ENCODE peak calls at places on chromosomes 2 and 18, in six cellular contexts. M, Q, H, F, O and Y are unnamed samples.

GRCh38 chr2:69159988-69160387 is 147.0 kb downstream of the ANTXR1 start:
- DNase-seq in M (no peak), F (no peak), O (no peak), Q (no peak), H (no peak), Y (no peak)

GRCh38 chr2:88967844-88968243 is 276.4 kb downstream of the RPIA start:
- DNase-seq in Q (no peak), M (no peak), H (peak), O (no peak), F (no peak), Y (peak)

GRCh38 chr2:152409691-152410597 is 75.0 kb downstream of the FMNL2 start:
- DNase-seq in M (no peak), F (no peak), H (peak), Q (no peak), O (no peak), Y (peak)

GRCh38 chr2:235614176-235614860 is 120.5 kb downstream of the AGAP1 start:
- DNase-seq in H (no peak), Q (no peak), F (no peak), M (no peak), O (no peak), Y (peak)

GRCh38 chr2:160377204-160377995 is 116.2 kb downstream of the RBMS1 start:
- DNase-seq in M (no peak), H (peak), Q (no peak), O (no peak), F (no peak), Y (no peak)

GRCh38 chr2:236947896-236948295 is 137.8 kb upstream of the COPS8 start:
- DNase-seq in M (no peak), Q (no peak), H (no peak), F (no peak), O (no peak), Y (no peak)

GRCh38 chr2:212328129-212328528 is 210.5 kb downstream of the ERBB4 start:
- DNase-seq in H (no peak), F (no peak), O (no peak), M (no peak), Q (no peak), Y (peak)

GRCh38 chr2:45910473-45911060 is 259.1 kb downstream of the PRKCE start:
- DNase-seq in Q (no peak), M (no peak), F (no peak), H (no peak), O (no peak), Y (no peak)

GRCh38 chr18:464311-464659 is 36.2 kb downstream of the COLEC12 start:
- DNase-seq in F (no peak), M (no peak), O (no peak), Q (no peak), H (no peak), Y (no peak)

GRCh38 chr2:31075936-31076590 is 62.2 kb downstream of the GALNT14 start:
- DNase-seq in M (no peak), H (peak), O (no peak), F (no peak), Q (no peak), Y (no peak)

GRCh38 chr2:166197446-166197845 is 69.6 kb upstream of the SCN1A start:
- DNase-seq in H (peak), O (no peak), M (no peak), F (no peak), Q (no peak), Y (no peak)

GRCh38 chr2:84495539-84496146 is 20.7 kb upstream of the DNAH6 start:
- DNase-seq in O (peak), Q (peak), H (peak), M (no peak), F (peak), Y (peak)

GRCh38 chr18:36152781-36153180 is 23.1 kb downstream of the ELP2 start:
- DNase-seq in H (no peak), O (no peak), Q (no peak), F (no peak), M (no peak), Y (no peak)

GRCh38 chr2:218985021-218985324 is at the start of gene FEV:
- DNase-seq in M (no peak), F (no peak), Q (no peak), O (no peak), H (no peak), Y (no peak)

GRCh38 chr18:79309572-79310278 is 86.0 kb upstream of the NFATC1 start:
- DNase-seq in M (no peak), O (peak), F (no peak), H (no peak), Q (no peak), Y (no peak)

GRCh38 chr2:20704886-20705285 is 37.9 kb downstream of the GDF7 start:
- DNase-seq in M (no peak), H (no peak), F (no peak), Q (no peak), O (no peak), Y (no peak)

GRCh38 chr2:182870227-182870626 is 3.8 kb upstream of the FRZB start:
- DNase-seq in O (peak), H (peak), Q (peak), F (no peak), M (no peak), Y (peak)

GRCh38 chr2:10007921-10008808 is 35.2 kb upstream of the KLF11 start:
- DNase-seq in H (peak), M (no peak), Q (no peak), F (peak), O (no peak), Y (peak)

GRCh38 chr18:65018184-65018583 is 732.6 kb upstream of the CDH7 start:
- DNase-seq in Q (no peak), O (no peak), F (no peak), H (no peak), M (no peak), Y (no peak)

GRCh38 chr2:158125756-158126498 is 24.3 kb downstream of the UPP2 start:
- DNase-seq in F (no peak), H (no peak), O (no peak), Q (no peak), M (no peak), Y (no peak)

GRCh38 chr2:160816916-160817315 is 323.3 kb upstream of the RBMS1 start:
- DNase-seq in M (no peak), Q (no peak), O (no peak), F (no peak), H (no peak), Y (no peak)

GRCh38 chr2:156537147-156537546 is 101.0 kb downstream of the GPD2 start:
- DNase-seq in O (no peak), H (peak), F (no peak), M (no peak), Q (no peak), Y (no peak)

GRCh38 chr2:179546656-179547055 is 282.0 kb upstream of the SESTD1 start:
- DNase-seq in H (no peak), Q (no peak), M (no peak), F (no peak), O (no peak), Y (no peak)

GRCh38 chr2:228039752-228040534 is 141.5 kb downstream of the SPHKAP start:
- DNase-seq in F (no peak), O (peak), Q (peak), M (no peak), H (peak), Y (peak)

GRCh38 chr2:102582845-102583244 is 36.5 kb upstream of the SLC9A2 start:
- DNase-seq in Q (no peak), H (no peak), F (no peak), O (no peak), M (no peak), Y (no peak)

GRCh38 chr2:212520340-212520739 is 18.3 kb downstream of the ERBB4 start:
- DNase-seq in H (peak), M (no peak), Q (no peak), F (no peak), O (peak), Y (no peak)

GRCh38 chr2:83787189-83787588 is 671.9 kb downstream of the SUCLG1 start:
- DNase-seq in M (no peak), O (no peak), H (no peak), Q (no peak), F (no peak), Y (no peak)

GRCh38 chr2:69915050-69915945 is at the start of gene MXD1:
- DNase-seq in O (no peak), M (no peak), F (no peak), Q (no peak), H (no peak), Y (peak)

GRCh38 chr2:226799976-226800940 is 638 bp upstream of the IRS1 start:
- DNase-seq in H (peak), F (peak), O (no peak), Q (no peak), M (no peak), Y (peak)

GRCh38 chr2:202361133-202361532 is 15.0 kb upstream of the BMPR2 start:
- DNase-seq in O (no peak), F (no peak), H (peak), M (no peak), Q (no peak), Y (no peak)

GRCh38 chr2:181189932-181190331 is 209.5 kb downstream of the UBE2E3 start:
- DNase-seq in F (no peak), M (no peak), H (peak), Q (no peak), O (no peak), Y (no peak)

GRCh38 chr2:181368036-181368435 is 89.2 kb upstream of the ITGA4 start:
- DNase-seq in H (peak), Q (no peak), M (no peak), F (no peak), O (no peak), Y (no peak)

GRCh38 chr2:198975779-198976178 is 482.0 kb downstream of the SATB2 start:
- DNase-seq in H (no peak), M (no peak), O (no peak), Q (no peak), F (no peak), Y (no peak)

GRCh38 chr2:237904806-237905599 is 45.6 kb downstream of the RAMP1 start:
- DNase-seq in H (peak), Q (no peak), M (peak), F (peak), O (no peak), Y (peak)

GRCh38 chr18:74064510-74064909 is 83.1 kb downstream of the FBXO15 start:
- DNase-seq in F (no peak), O (no peak), M (no peak), H (no peak), Q (no peak), Y (no peak)

GRCh38 chr2:73176205-73176880 is 26.0 kb upstream of the NOTO start:
- DNase-seq in H (no peak), Q (no peak), F (peak), O (no peak), M (no peak), Y (peak)

DNA sequence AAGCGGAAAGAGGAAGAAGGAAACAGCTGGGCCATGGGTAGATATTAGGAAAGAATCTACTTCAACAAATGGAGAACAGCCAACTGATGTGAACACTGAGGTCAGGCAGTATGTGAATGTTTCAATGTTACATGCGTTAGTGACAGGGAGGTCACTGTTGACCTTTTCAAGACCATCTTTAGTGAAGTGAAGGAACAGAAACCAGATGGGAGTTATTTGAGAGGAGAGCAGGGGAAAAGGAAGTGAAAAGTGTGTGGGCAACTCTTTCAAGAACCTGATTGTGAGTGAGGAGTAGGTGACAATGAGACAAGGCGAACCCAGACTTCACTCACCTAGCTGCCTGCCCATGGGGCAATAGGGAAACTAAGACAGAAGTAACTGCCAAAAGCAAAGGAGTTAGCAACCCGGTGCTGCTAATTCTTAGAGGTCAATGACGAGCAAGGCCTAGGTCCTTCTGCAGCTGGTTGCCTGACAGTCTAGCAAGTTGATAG is 67.0 kb downstream of the SP3 start:
- DNase-seq in F (no peak), H (peak), M (no peak), Q (no peak), O (no peak), Y (peak)
- H3K4me3 ChIP-seq in F (no peak), H (no peak), M (no peak), Q (no peak), O (no peak), Y (no peak)

GRCh38 chr2:40033781-40034180 is 254.7 kb upstream of the THUMPD2 start:
- DNase-seq in O (no peak), F (no peak), M (no peak), H (peak), Q (no peak), Y (no peak)
- H3K4me3 ChIP-seq in O (no peak), F (no peak), M (no peak), H (no peak), Q (no peak), Y (no peak)

GRCh38 chr2:148927010-148927409 is 52.0 kb downstream of the KIF5C start:
- DNase-seq in M (no peak), H (no peak), F (no peak), O (no peak), Q (no peak), Y (peak)
- H3K4me3 ChIP-seq in M (no peak), H (no peak), F (peak), O (no peak), Q (no peak), Y (peak)

DNA sequence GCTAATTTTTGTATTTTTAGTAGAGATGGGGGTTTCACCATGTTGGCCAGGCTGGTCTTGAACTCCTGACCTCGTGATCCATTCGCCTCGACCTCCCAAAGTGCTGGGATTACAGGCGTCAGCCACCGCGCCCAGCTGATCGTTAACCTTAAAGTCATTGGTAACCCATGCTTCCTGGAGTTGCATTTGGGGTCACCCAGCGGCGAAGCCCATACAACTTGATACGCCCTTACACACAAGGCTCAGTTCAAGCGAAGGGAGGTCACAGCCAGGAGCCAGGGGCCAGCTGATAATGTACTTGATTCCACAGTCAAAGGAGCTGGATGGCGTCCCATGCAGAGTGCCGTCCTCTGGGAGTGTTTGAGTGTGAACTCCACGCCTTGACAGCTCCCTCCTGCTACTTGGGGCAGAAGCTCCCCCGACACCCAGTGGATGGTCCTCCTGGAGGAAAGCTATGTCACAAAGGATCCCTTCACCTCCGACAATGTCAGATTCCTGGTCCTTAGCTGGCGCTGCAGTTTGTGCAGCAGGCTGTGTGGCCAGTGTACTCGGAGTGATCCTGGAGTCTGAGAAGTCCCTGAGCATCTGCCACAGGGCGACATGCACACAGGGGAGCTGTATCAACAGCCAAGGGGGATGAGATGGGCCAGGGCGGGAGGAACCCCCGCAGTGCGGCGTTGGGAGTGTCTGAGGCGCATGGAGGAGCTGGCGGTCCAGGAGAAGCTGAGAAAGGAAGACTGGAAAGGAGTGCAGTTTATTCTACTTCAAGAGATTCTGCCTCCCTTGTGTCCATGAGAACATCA is 7.9 kb downstream of the CLHC1 start:
- DNase-seq in Q (no peak), O (no peak), M (no peak), F (no peak), H (no peak), Y (no peak)
- H3K4me3 ChIP-seq in Q (peak), O (no peak), M (peak), F (peak), H (no peak), Y (no peak)

GRCh38 chr18:57427429-57428181 is 7.6 kb upstream of the ONECUT2 start:
- DNase-seq in O (no peak), M (no peak), H (no peak), F (no peak), Q (no peak), Y (no peak)
- H3K4me3 ChIP-seq in O (no peak), M (peak), H (no peak), F (peak), Q (no peak), Y (no peak)

GRCh38 chr2:163800889-163801498 is 65.2 kb upstream of the FIGN start:
- DNase-seq in H (no peak), F (no peak), M (no peak), Q (no peak), O (peak), Y (no peak)

GRCh38 chr2:163802289-163802688 is 66.5 kb upstream of the FIGN start:
- DNase-seq in M (no peak), O (no peak), H (no peak), F (no peak), Q (no peak), Y (no peak)

GRCh38 chr2:163799807-163800206 is 64.0 kb upstream of the FIGN start:
- DNase-seq in M (no peak), H (no peak), O (peak), F (no peak), Q (no peak), Y (no peak)

DNA sequence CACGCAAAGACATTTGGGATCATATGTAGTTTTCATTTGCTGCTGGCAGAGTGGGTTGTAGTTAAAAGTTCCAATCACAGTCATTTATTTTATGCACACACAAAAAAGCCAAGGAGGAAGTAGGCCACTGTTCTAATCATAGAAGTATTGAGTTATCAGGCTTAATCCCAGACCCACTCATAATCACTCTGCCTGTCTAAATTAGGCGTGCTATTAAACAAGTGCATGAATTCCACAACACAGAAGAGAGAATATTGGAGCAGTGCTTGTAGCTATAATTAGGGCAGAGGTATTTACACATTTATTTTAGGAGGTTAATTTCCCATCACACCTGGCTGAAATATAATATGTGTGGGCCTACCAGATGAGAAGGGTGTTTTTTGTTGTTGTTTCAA is 65.7 kb upstream of the FIGN start:
- DNase-seq in H (no peak), Q (no peak), O (no peak), M (no peak), F (no peak), Y (no peak)
- H3K4me3 ChIP-seq in H (no peak), Q (no peak), O (no peak), M (no peak), F (no peak), Y (no peak)

DNA sequence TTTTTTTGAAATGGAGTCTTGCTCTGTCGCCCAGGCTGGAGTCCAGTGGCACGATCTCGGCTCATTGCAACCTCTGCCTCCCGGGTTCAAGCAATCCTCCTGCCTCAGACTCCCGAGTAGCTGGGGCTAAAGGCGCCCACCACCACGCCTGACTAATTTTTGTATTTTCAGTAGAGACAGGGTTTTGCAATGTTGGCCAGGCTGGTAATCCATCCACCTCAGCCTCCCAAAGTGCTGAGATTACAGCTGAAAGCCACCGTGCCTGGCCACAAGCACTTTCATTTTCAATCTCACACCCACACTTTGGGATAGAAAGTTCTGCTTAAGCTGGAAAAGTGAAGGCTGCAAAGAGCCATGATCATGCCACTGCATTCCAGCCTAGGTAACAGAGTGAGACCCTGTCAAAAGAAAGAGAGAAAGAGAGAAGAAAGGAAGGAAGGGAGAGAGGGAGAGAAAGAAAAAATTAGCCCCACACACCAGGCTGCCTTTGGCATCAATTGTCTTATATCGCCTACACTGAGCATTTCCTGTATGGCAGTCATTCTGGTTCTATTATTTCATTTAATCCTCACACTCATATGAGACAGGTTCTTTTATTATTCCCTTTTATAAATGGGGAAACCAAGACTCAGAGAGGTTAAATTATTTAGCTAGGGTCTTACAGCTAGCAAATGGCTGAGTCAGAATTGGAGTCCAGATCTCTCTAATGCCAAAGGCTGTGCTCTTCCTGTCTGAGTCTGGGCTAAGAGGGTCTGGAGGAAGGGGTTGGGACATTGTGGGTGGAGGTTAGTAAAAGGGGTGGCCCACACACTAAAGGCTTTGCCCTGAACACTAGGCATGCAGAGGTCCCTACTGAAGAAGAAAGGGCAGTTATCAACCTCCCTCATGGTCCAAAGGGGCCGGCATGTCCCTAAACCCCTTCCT is 37.9 kb upstream of the PKDCC start:
- DNase-seq in H (no peak), O (no peak), Q (no peak), M (no peak), F (no peak), Y (no peak)
- H3K4me3 ChIP-seq in H (no peak), O (no peak), Q (no peak), M (no peak), F (no peak), Y (no peak)

DNA sequence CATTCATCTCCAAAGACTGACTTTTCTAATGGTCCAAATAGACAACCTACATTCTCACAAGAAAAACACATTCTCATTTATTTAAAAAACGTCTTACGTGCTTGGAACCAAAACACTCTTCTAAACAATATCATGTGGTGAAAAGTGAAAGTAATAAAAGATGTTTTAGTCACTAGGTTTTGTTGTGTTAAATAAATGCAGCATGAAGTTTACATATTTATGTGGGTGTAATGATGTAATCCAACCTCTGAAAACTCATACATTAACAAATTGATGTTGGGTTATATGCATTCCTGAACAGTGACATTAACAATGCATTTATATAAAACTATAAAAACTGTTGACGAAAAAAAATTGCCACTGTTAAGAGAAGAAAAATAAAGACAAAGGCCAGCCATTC is 55.1 kb upstream of the ACVR2A start:
- DNase-seq in H (peak), F (no peak), O (peak), M (no peak), Q (no peak), Y (no peak)
- H3K4me3 ChIP-seq in H (no peak), F (no peak), O (no peak), M (no peak), Q (no peak), Y (no peak)